ENCODE peak calls at places on chromosomes 6 and 20, in seven cellular contexts. K, G, V, B, R, T and S are unnamed samples.

GRCh38 chr6:157236040-157236725 is 87.1 kb downstream of the TMEM242 start:
- DNase-seq in R (no peak), T (no peak), G (no peak), B (no peak), K (no peak), V (no peak), S (no peak)

GRCh38 chr6:25971187-25971811 is 8.7 kb downstream of the TRIM38 start:
- DNase-seq in K (peak), G (peak), T (peak), R (no peak), V (no peak), B (peak), S (peak)

GRCh38 chr6:146028835-146029572 is at the start of gene GRM1:
- DNase-seq in T (no peak), K (no peak), B (no peak), V (no peak), R (no peak), G (no peak), S (no peak)

GRCh38 chr6:15244605-15245360 is 1.1 kb upstream of the JARID2 start:
- DNase-seq in V (no peak), K (peak), G (peak), B (peak), R (no peak), T (peak), S (no peak)

GRCh38 chr6:48541669-48542068 is 430.7 kb upstream of the PTCHD4 start:
- DNase-seq in V (no peak), K (no peak), T (no peak), G (no peak), B (no peak), R (no peak), S (no peak)

GRCh38 chr6:128474933-128475332 is 45.5 kb downstream of the PTPRK start:
- DNase-seq in T (no peak), G (no peak), V (no peak), R (no peak), B (no peak), K (no peak), S (no peak)

GRCh38 chr6:41728073-41728936 is 7.1 kb downstream of the TFEB start:
- DNase-seq in G (peak), T (no peak), V (no peak), K (no peak), B (no peak), R (no peak), S (no peak)

GRCh38 chr6:13614126-13614925 is 809 bp upstream of the NOL7 start:
- DNase-seq in K (no peak), V (no peak), R (no peak), G (peak), B (peak), T (no peak), S (no peak)

GRCh38 chr6:33575211-33575610 is 4.9 kb downstream of the BAK1 start:
- DNase-seq in R (no peak), V (no peak), B (no peak), K (no peak), T (no peak), G (no peak), S (no peak)

GRCh38 chr20:10673176-10673830 is 496 bp downstream of the JAG1 start:
- DNase-seq in T (no peak), G (no peak), B (peak), R (no peak), K (peak), V (no peak), S (no peak)

GRCh38 chr20:50221501-50222323 is 31.1 kb downstream of the CEBPB start:
- DNase-seq in K (no peak), V (no peak), B (no peak), T (peak), R (no peak), G (no peak), S (no peak)

GRCh38 chr6:161273752-161274487 is at the start of gene AGPAT4:
- DNase-seq in T (peak), R (peak), K (peak), B (peak), G (peak), V (peak), S (peak)

DNA sequence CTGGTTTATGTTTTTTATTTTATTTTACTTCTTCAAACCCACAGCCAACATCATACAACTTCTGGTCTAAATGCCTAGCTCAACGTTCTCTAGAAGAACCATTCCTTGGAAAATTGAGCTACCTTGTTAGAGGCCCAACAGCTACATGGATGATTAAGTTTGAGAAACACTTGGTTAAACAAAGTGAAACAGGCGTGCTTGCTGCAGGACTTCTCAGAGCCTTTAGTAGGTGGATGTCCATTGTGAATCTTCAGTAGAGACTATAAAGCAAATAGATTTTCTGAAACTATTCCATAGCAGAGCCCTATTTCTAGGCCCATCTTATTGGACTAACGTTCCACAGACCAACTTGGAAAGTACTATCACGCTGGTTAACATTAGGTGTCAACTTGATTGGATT is 51.3 kb downstream of the BCAS1 start:
- DNase-seq in G (no peak), B (no peak), V (no peak), K (no peak), T (no peak), R (no peak), S (no peak)
- TF ChIP-seq POLR2A in G (no peak), B (no peak), V (no peak), K (no peak), T (no peak), R (no peak), S (no peak)

GRCh38 chr20:53916173-53916512 is 154.3 kb downstream of the BCAS1 start:
- DNase-seq in T (no peak), V (no peak), G (no peak), K (no peak), R (no peak), B (no peak), S (no peak)
- H2AFZ ChIP-seq in T (peak), V (peak), G (peak), K (peak), R (no peak), B (peak), S (peak)

DNA sequence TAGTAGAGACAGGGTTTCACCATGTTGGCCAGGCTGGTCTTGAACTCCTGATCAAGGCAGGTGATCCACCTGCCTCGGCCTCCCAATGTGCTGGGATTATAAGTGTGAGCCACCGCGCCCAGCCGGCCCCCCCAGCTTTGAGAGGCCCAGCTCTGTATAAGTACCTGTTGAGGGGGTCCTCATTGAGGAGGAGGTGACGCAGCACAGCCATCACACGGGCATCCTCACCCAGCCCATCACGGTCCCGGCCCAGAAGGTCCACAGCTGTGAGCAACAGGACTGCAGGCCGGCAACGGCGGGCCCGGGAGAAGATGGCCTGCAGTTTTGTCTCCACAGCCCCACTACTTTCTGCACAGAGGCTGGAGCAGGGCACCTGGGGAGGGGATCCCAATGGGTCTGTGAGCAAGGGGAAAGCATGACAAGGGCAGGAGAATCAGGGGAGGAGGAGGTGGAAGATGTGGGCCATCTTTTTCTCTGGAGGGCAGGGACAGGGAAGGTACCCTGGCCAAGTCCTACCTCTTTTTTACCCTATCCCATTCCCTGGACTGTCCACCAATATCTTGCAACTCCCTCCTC is 7.7 kb downstream of the GNMT start:
- DNase-seq in K (no peak), R (no peak), V (no peak), T (no peak), B (no peak), G (no peak), S (no peak)
- TF ChIP-seq POLR2A in K (no peak), R (no peak), V (no peak), T (no peak), B (no peak), G (no peak), S (no peak)

GRCh38 chr6:95685817-95686216 is 108.5 kb downstream of the MANEA start:
- DNase-seq in V (peak), R (no peak), T (no peak), G (no peak), K (no peak), B (no peak), S (no peak)

GRCh38 chr6:95679981-95680380 is 102.6 kb downstream of the MANEA start:
- DNase-seq in K (no peak), B (no peak), G (no peak), V (no peak), T (no peak), R (no peak), S (no peak)
- H2AFZ ChIP-seq in K (no peak), B (no peak), G (no peak), V (no peak), T (no peak), R (no peak), S (no peak)

DNA sequence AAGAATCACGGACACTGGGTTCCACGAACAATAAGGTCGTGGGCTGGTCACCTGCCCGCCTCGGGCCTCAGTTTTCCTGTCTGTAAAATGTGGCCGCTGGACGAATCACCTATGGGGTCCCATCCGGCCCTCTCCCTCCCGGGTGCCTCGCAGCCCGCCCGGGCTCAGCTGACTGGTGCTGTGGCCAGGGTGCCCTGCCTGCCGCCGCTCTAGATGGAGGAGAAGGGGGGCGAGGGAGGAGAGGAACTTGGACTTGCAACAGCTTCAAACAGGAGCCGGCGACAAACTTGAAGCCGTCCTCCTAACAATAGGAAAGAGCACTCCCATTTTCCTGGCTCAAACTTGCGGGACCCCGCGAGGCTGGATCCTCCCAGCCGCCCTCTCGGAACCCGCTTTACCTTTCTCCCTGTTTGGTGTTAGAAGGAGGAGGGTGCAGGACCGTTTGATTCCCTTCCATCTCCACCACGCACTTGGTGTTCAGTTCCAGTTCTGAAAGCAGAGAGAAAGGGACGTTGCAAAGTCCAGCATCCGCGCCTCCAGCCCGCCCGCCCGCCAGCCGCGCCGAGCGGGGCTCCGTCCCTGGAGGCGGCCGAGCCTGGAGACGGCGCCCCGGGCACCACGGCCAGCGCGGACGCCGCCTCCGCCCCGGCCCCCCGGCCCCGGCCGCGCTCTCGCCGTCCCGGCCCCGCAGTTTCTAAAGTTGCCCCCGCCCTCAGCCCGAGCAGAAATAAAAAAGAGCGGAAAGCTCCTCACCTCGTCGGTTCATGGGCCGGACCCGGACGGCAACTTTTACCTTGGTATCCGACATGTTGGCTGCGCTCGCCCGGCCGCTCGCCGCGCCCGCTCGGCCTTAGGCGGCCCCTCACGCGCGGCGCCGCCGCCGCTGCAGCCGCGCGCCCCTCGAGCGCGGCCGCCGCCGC is 519 bp downstream of the KIF13A start:
- DNase-seq in R (no peak), T (peak), K (peak), G (peak), V (no peak), B (peak), S (no peak)
- TF ChIP-seq POLR2A in R (no peak), T (no peak), K (no peak), G (peak), V (no peak), B (peak), S (peak)

GRCh38 chr20:21710341-21710740 is 4.9 kb downstream of the PAX1 start:
- DNase-seq in T (no peak), B (no peak), V (no peak), K (no peak), G (no peak), R (no peak), S (no peak)
- H2AFZ ChIP-seq in T (no peak), B (no peak), V (no peak), K (no peak), G (no peak), R (no peak), S (no peak)

GRCh38 chr6:144286503-144287393 is 1.6 kb downstream of the UTRN start:
- DNase-seq in B (peak), T (peak), R (no peak), V (no peak), G (peak), K (peak), S (no peak)
- TF ChIP-seq POLR2A in B (no peak), T (peak), R (no peak), V (no peak), G (peak), K (peak), S (no peak)